ENCODE peak calls at places on chromosomes 13 and 19, in four cellular contexts. B is brain microvascular endothelial cell, O is mammary epithelial cell, S is cardiac muscle cell. F is an unnamed sample. For H3K27me3, the result is how much of the 10 kb centered on the place peaks cover.

GRCh38 chr13:24671367-24672117 is 8.7 kb upstream of the ATP12A start:
- DNase-seq in B (peak), O (peak), S (peak), F (no peak)

GRCh38 chr13:19862511-19863313 is 737 bp downstream of the ZMYM5 start:
- DNase-seq in B (peak), O (peak), S (peak), F (peak)

GRCh38 chr13:112703935-112704633 is 14.2 kb downstream of the ATP11A start:
- DNase-seq in O (no peak), S (no peak), B (no peak), F (no peak)

GRCh38 chr13:93420887-93421286 is 194.3 kb downstream of the GPC6 start:
- DNase-seq in O (no peak), S (no peak), B (no peak), F (no peak)

GRCh38 chr19:42253245-42254082 is 1.5 kb downstream of the ERF start:
- DNase-seq in O (peak), S (peak), B (no peak), F (peak)

GRCh38 chr13:99302637-99303505 is 4.3 kb downstream of the GPR183 start:
- DNase-seq in O (no peak), B (no peak), S (no peak), F (no peak)

GRCh38 chr19:40799558-40800338 is 757 bp downstream of the EGLN2 start:
- DNase-seq in O (no peak), B (no peak), S (peak), F (no peak)

GRCh38 chr13:92826197-92826596 is 400.4 kb upstream of the GPC6 start:
- DNase-seq in S (no peak), O (no peak), B (no peak), F (no peak)

GRCh38 chr13:96229356-96229755 is 139.4 kb downstream of the HS6ST3 start:
- DNase-seq in O (peak), B (peak), S (peak), F (no peak)

GRCh38 chr13:50225188-50226155 is 210.2 kb downstream of the KCNRG start:
- DNase-seq in S (no peak), O (no peak), B (no peak), F (no peak)

GRCh38 chr13:60351816-60352215 is 45.2 kb upstream of the TDRD3 start:
- DNase-seq in B (no peak), S (no peak), O (no peak), F (no peak)

GRCh38 chr13:110225609-110226008 is 81.3 kb downstream of the COL4A1 start:
- DNase-seq in O (no peak), B (no peak), S (no peak), F (no peak)

GRCh38 chr13:61084983-61085382 is 330.7 kb downstream of the PCDH20 start:
- DNase-seq in O (no peak), B (no peak), S (no peak), F (no peak)

GRCh38 chr13:39876258-39876657 is 220.8 kb downstream of the COG6 start:
- DNase-seq in O (peak), S (no peak), B (peak), F (no peak)

GRCh38 chr19:19529783-19530422 is 1.2 kb downstream of the YJEFN3 start:
- DNase-seq in S (no peak), B (no peak), O (no peak), F (no peak)

GRCh38 chr13:83340170-83340569 is 542.1 kb downstream of the SLITRK1 start:
- DNase-seq in B (no peak), O (no peak), S (no peak), F (no peak)

GRCh38 chr13:104327217-104327616 is 1261.0 kb upstream of the SLC10A2 start:
- DNase-seq in B (no peak), S (no peak), O (peak), F (no peak)

GRCh38 chr13:99829156-99829555 is 142.4 kb downstream of the ZIC5 start:
- DNase-seq in S (no peak), O (no peak), B (no peak), F (no peak)

GRCh38 chr13:74074723-74075122 is 59.5 kb downstream of the KLF12 start:
- DNase-seq in O (peak), S (no peak), B (peak), F (no peak)

DNA sequence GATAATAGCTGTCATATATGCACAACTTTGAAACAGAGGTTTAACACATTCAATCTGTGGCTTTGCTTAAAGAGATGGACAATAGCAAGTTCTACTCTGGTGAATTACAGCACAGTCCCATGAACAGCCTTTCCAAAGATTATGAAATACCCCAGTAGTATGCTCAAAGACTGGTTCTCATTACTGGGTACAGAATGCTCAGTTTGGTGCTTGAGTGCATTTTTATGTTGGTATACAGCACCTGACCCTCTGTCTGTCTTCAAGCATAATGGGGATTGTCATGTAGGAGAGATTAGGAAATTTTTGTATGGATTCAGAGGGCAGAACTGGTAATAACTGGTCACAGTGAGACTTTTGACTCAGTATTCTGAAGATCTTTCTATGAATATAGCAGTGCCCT is 7.6 kb downstream of the LMO7 start:
- DNase-seq in S (no peak), O (no peak), B (no peak), F (no peak)
- H3K27ac ChIP-seq in S (no peak), O (no peak), B (no peak), F (no peak)

DNA sequence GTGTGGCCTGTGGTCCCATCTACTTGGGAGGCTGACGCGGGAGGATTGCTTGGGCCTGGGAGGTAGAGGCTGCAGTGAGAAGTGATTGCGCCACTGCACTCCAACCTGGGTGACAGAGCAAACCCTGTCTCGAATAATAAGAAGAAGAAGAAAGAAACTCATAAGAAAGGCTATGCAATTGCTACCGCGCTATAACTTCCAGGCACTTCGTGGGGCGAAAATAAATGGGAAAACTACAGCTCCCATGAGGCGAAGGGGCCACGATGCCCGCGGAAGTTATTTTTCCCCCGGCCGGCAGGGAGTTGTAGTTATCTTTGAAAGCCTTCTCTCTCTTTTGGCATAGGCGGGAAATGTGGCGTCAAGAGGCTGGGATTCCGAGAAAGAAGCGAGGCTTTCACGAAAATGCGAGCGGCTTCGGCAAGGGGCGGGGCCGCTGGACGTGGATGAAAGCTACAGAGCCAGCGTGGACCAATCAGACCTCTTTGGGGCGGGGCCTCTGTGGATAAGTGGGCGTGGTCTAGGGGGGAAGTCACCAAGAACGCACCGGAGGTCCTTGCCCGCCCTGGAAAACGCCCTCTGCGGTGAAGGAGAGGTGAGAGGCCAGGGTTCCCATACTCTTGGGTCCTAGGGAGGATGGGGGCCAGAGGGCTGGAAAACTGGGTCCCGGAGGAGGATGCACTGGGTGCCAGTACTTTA is at the start of gene NUCB1:
- DNase-seq in B (peak), S (peak), O (peak), F (peak)
- TF ChIP-seq CTCF in B (peak), S (peak), O (peak), F (no peak)

DNA sequence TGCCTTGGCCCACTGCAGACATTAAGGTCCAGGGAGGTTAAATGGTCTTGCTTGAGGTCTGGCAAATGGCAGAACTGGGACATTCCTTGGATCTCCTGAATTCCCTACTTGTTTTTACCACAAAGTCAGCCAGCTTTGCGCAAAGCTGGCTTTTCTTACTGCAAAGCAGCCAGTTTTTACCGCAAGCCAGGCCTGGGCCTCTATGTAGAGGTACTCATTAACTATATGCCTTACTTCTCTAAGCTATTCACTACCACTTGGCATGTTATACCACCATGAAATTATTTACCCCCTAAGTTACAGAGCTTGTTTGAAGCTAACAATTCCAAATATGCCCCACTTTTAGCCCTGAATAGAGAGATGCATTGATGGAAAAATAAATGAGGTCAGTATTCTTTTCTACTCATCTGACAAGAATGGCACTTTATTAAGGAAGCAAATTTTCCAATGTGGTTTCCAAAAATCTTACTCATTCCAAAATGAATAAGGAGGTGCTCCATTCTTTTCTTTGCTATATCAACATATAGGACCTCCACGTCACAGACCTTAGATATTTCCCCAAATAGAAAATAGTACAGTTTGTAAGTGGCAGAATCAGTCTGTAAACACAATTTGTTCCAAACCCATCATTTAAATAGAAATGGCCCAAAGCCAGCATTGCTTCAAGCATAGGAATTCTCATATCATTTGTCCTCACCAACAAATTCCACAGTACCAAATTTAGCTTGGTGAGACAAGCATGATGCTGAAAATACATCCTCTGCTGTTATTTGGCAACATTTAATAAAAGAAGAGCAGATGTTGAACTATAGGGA is 143.9 kb upstream of the TSC22D1 start:
- DNase-seq in O (no peak), S (no peak), B (peak), F (no peak)
- H3K27me3 ChIP-seq in O (under half), S (under half), B (under half), F (under half)

DNA sequence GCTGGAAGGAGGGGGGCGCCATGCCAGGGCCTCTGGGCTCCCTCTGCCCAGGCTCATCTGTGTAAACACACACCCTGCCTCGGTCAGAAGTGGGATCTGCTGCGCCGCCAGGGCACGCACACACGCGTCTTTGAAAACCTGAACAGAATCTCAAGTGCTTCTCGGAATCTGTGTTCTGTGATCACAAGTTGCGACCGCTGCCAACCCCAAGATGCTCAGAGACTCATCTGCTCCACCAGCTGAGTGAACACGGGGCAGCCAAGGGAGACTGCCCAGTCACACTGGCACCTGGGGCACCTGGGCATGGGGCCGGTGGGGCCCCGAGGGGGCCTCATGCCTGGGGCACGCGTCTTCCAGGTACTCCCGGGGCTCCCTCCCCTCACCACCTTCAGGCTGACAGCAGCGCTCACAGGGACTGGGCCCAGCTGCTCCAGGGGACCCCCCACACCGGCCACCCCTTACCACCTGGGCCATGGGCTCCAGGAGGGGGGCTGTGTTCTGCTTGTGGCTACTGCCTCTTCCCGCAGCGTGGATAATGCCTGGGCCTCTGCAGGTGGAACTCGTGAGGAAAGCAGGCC is 59.0 kb downstream of the KLF2 start:
- DNase-seq in O (no peak), S (no peak), B (no peak), F (no peak)
- H3K27ac ChIP-seq in O (no peak), S (peak), B (no peak), F (peak)

GRCh38 chr13:48808689-48809088 is 155.0 kb downstream of the CYSLTR2 start:
- DNase-seq in B (peak), O (no peak), S (no peak), F (no peak)
- TF ChIP-seq CTCF in B (no peak), O (no peak), S (no peak), F (no peak)

GRCh38 chr19:46150606-46151005 is 2.6 kb downstream of the IGFL2 start:
- DNase-seq in B (no peak), S (no peak), O (no peak), F (no peak)
- H3K27me3 ChIP-seq in B (under half), S (under half), O (under half), F (under half)

GRCh38 chr13:30744686-30745085 is 9.3 kb downstream of the ALOX5AP start:
- DNase-seq in S (no peak), B (no peak), O (no peak), F (no peak)

GRCh38 chr13:30743319-30744055 is 8.1 kb downstream of the ALOX5AP start:
- DNase-seq in B (peak), S (no peak), O (peak), F (no peak)

GRCh38 chr13:30745917-30746686 is 10.8 kb downstream of the ALOX5AP start:
- DNase-seq in O (peak), S (no peak), B (no peak), F (no peak)

GRCh38 chr13:30742896-30743295 is 7.6 kb downstream of the ALOX5AP start:
- DNase-seq in S (peak), B (no peak), O (no peak), F (no peak)

DNA sequence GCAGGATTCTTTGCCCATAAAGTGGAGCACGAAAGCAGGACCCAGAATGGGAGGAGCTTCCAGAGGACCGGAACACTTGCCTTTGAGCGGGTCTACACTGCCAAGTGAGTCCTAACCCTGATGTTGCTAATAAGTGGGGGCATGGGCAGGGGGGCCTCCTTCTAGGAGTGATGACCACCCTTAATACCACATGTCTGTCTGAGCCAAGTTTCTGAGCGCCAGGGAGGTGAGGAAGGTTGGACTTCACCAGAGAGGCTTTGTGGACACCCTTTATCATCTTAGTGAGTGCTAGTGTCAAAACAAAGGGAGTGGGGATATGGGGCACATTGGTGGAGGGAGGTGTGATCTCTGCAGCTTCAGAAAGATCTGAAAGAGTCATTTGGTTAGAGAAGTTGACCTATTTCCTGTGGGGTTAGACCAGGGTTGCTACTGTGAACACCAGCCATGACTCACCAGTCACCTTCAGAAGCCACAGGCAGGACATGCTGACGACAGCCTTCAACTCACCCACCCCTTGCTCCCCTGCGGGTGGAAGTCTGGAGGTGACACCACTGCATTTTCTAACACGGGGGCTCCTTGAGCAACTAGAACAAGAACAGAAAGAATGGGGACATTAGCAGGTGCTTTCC is 8.8 kb downstream of the ALOX5AP start:
- DNase-seq in O (peak), S (no peak), B (peak), F (peak)
- H3K27ac ChIP-seq in O (peak), S (no peak), B (peak), F (no peak)

GRCh38 chr19:6772028-6772865 is at the start of gene VAV1:
- DNase-seq in O (no peak), B (no peak), S (no peak), F (peak)
- TF ChIP-seq CTCF in O (no peak), B (peak), S (no peak), F (no peak)

GRCh38 chr13:94758571-94758970 is 46.2 kb upstream of the SOX21 start:
- DNase-seq in S (no peak), O (no peak), B (no peak), F (no peak)
- H3K27me3 ChIP-seq in S (under half), O (under half), B (under half), F (under half)

DNA sequence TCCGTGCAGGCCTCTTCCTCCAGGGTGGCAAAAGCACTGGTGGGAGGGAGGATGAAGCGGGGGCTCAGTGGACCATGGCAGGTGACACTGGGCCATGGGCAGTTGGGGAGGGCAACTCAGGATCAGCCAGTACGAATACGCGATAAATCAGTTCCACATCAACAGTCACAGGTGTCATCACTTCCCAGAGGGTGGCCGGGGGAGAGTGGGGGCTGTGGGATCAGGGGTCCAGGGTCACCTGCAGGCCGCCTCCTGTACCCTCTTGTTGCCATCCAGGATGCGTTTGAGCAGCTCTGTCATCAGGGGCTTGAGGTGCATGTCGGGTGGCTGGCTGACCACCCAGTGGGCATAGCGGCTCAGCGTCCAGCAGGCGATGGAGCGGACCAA is 9.9 kb upstream of the FBXW9 start:
- DNase-seq in B (no peak), S (no peak), O (no peak), F (no peak)
- H3K27ac ChIP-seq in B (no peak), S (no peak), O (no peak), F (no peak)

F was measured in CD4-positive, alpha-beta T cell.